ENCODE peak calls at places on chromosome 19, in seven cellular contexts. H, O, U, N, R, X and Q are unnamed samples.

GRCh38 chr19:7636691-7637373 is at the start of gene STXBP2:
- DNase-seq in H (peak; percentile 37), R (peak; percentile 85), X (peak; percentile 93), N (peak; percentile 77), U (peak; percentile 85), O (peak; percentile 90), Q (peak; percentile 70)

GRCh38 chr19:1618157-1619093 is 13.2 kb upstream of the UQCR11 start:
- DNase-seq in N (peak; percentile 72), U (peak; percentile 85), R (no peak), X (no peak), H (peak; percentile 52), O (peak; percentile 30), Q (no peak)

GRCh38 chr19:2477141-2477710 is 1.3 kb downstream of the GADD45B start:
- DNase-seq in R (peak; percentile 63), X (no peak), N (no peak), H (peak; percentile 74), U (no peak), O (no peak), Q (no peak)

GRCh38 chr19:10884273-10884672 is 12.9 kb downstream of the CARM1 start:
- DNase-seq in N (no peak), X (no peak), U (no peak), R (no peak), O (no peak), H (peak; percentile 73), Q (no peak)

GRCh38 chr19:10096615-10096963 is 5.9 kb downstream of the ANGPTL6 start:
- DNase-seq in H (no peak), X (no peak), O (no peak), R (peak; percentile 50), U (no peak), N (no peak), Q (no peak)

GRCh38 chr19:11238781-11239376 is 540 bp upstream of the ANGPTL8 start:
- DNase-seq in O (no peak), R (no peak), X (no peak), N (no peak), U (no peak), H (no peak), Q (no peak)

GRCh38 chr19:38557205-38557799 is 60.5 kb downstream of the MAP4K1 start:
- DNase-seq in H (no peak), X (no peak), U (no peak), N (no peak), R (no peak), O (peak; percentile 90), Q (no peak)

GRCh38 chr19:16355293-16356043 is 30.8 kb downstream of the KLF2 start:
- DNase-seq in U (no peak), O (no peak), X (no peak), H (no peak), N (no peak), R (no peak), Q (peak; percentile 68)